ENCODE peak calls at places on chromosomes 7 and 10, in five cellular contexts. One of them, this sample, is unnamed.

GRCh38 chr7:134618756-134619530 is 27.7 kb upstream of the BPGM start:
- DNase-seq in AG10803: peak; percentile 75
- DNase-seq in myocyte: peak; percentile 76
- DNase-seq in ureter: no peak
- DNase-seq in stimulated activated CD8-positive, alpha-beta memory T cell treated with anti-CD3 and anti-CD28 coated beads, Interleukin-15, amount 100 ng/mL, for 1 hour: no peak
- DNase-seq in this sample: peak; percentile 89

GRCh38 chr7:130996841-130997231 is 262.8 kb upstream of the KLF14 start:
- DNase-seq in AG10803: no peak
- DNase-seq in myocyte: peak; percentile 33
- DNase-seq in ureter: peak; percentile 74
- DNase-seq in stimulated activated CD8-positive, alpha-beta memory T cell treated with anti-CD3 and anti-CD28 coated beads, Interleukin-15, amount 100 ng/mL, for 1 hour: no peak
- DNase-seq in this sample: peak; percentile 32

GRCh38 chr7:22586806-22587180 is 86.8 kb upstream of the STEAP1B start:
- DNase-seq in ureter: no peak
- DNase-seq in stimulated activated CD8-positive, alpha-beta memory T cell treated with anti-CD3 and anti-CD28 coated beads, Interleukin-15, amount 100 ng/mL, for 1 hour: no peak
- DNase-seq in myocyte: peak; percentile 67
- DNase-seq in AG10803: peak; percentile 61
- DNase-seq in this sample: peak; percentile 56

GRCh38 chr7:17936321-17936720 is 4.0 kb downstream of the SNX13 start:
- DNase-seq in myocyte: no peak
- DNase-seq in AG10803: no peak
- DNase-seq in ureter: no peak
- DNase-seq in stimulated activated CD8-positive, alpha-beta memory T cell treated with anti-CD3 and anti-CD28 coated beads, Interleukin-15, amount 100 ng/mL, for 1 hour: no peak
- DNase-seq in this sample: no peak

GRCh38 chr10:44517635-44518034 is 132.7 kb upstream of the CXCL12 start:
- DNase-seq in ureter: no peak
- DNase-seq in myocyte: no peak
- DNase-seq in AG10803: no peak
- DNase-seq in stimulated activated CD8-positive, alpha-beta memory T cell treated with anti-CD3 and anti-CD28 coated beads, Interleukin-15, amount 100 ng/mL, for 1 hour: no peak
- DNase-seq in this sample: no peak

GRCh38 chr7:91557789-91558396 is 293.7 kb downstream of the FZD1 start:
- DNase-seq in ureter: no peak
- DNase-seq in AG10803: peak; percentile 87
- DNase-seq in myocyte: peak; percentile 82
- DNase-seq in stimulated activated CD8-positive, alpha-beta memory T cell treated with anti-CD3 and anti-CD28 coated beads, Interleukin-15, amount 100 ng/mL, for 1 hour: no peak
- DNase-seq in this sample: peak; percentile 97

GRCh38 chr10:109277456-109277855 is 645.9 kb downstream of the XPNPEP1 start:
- DNase-seq in myocyte: no peak
- DNase-seq in ureter: no peak
- DNase-seq in AG10803: peak; percentile 24
- DNase-seq in stimulated activated CD8-positive, alpha-beta memory T cell treated with anti-CD3 and anti-CD28 coated beads, Interleukin-15, amount 100 ng/mL, for 1 hour: no peak
- DNase-seq in this sample: no peak

GRCh38 chr10:27745719-27746363 is at the start of gene MKX:
- DNase-seq in ureter: no peak
- DNase-seq in AG10803: peak; percentile 73
- DNase-seq in stimulated activated CD8-positive, alpha-beta memory T cell treated with anti-CD3 and anti-CD28 coated beads, Interleukin-15, amount 100 ng/mL, for 1 hour: no peak
- DNase-seq in myocyte: peak; percentile 52
- DNase-seq in this sample: peak; percentile 48

GRCh38 chr7:25775999-25776736 is 375.8 kb upstream of the NFE2L3 start:
- DNase-seq in stimulated activated CD8-positive, alpha-beta memory T cell treated with anti-CD3 and anti-CD28 coated beads, Interleukin-15, amount 100 ng/mL, for 1 hour: no peak
- DNase-seq in AG10803: no peak
- DNase-seq in myocyte: no peak
- DNase-seq in ureter: no peak
- DNase-seq in this sample: no peak

GRCh38 chr7:114087674-114088539 is 169.1 kb upstream of the PPP1R3A start:
- DNase-seq in myocyte: no peak
- DNase-seq in AG10803: no peak
- DNase-seq in ureter: no peak
- DNase-seq in stimulated activated CD8-positive, alpha-beta memory T cell treated with anti-CD3 and anti-CD28 coated beads, Interleukin-15, amount 100 ng/mL, for 1 hour: no peak
- DNase-seq in this sample: peak; percentile 40

GRCh38 chr7:20959281-20959680 is 172.6 kb upstream of the SP8 start:
- DNase-seq in stimulated activated CD8-positive, alpha-beta memory T cell treated with anti-CD3 and anti-CD28 coated beads, Interleukin-15, amount 100 ng/mL, for 1 hour: no peak
- DNase-seq in myocyte: no peak
- DNase-seq in AG10803: no peak
- DNase-seq in ureter: no peak
- DNase-seq in this sample: no peak

GRCh38 chr7:2834748-2835441 is 9.2 kb downstream of the GNA12 start:
- DNase-seq in ureter: no peak
- DNase-seq in AG10803: no peak
- DNase-seq in myocyte: no peak
- DNase-seq in stimulated activated CD8-positive, alpha-beta memory T cell treated with anti-CD3 and anti-CD28 coated beads, Interleukin-15, amount 100 ng/mL, for 1 hour: no peak
- DNase-seq in this sample: peak; percentile 38

GRCh38 chr7:133429371-133429770 is 176.5 kb downstream of the EXOC4 start:
- DNase-seq in AG10803: peak; percentile 8
- DNase-seq in stimulated activated CD8-positive, alpha-beta memory T cell treated with anti-CD3 and anti-CD28 coated beads, Interleukin-15, amount 100 ng/mL, for 1 hour: no peak
- DNase-seq in ureter: no peak
- DNase-seq in myocyte: no peak
- DNase-seq in this sample: peak; percentile 12

GRCh38 chr10:133458021-133458709 is 4.4 kb downstream of the SCART1 start:
- DNase-seq in stimulated activated CD8-positive, alpha-beta memory T cell treated with anti-CD3 and anti-CD28 coated beads, Interleukin-15, amount 100 ng/mL, for 1 hour: no peak
- DNase-seq in ureter: no peak
- DNase-seq in AG10803: no peak
- DNase-seq in myocyte: no peak
- DNase-seq in this sample: no peak

GRCh38 chr7:133854739-133855138 is 272.4 kb upstream of the LRGUK start:
- DNase-seq in myocyte: peak; percentile 73
- DNase-seq in stimulated activated CD8-positive, alpha-beta memory T cell treated with anti-CD3 and anti-CD28 coated beads, Interleukin-15, amount 100 ng/mL, for 1 hour: no peak
- DNase-seq in ureter: no peak
- DNase-seq in AG10803: peak; percentile 72
- DNase-seq in this sample: peak; percentile 70

GRCh38 chr7:45657890-45658715 is 83.9 kb downstream of the ADCY1 start:
- DNase-seq in stimulated activated CD8-positive, alpha-beta memory T cell treated with anti-CD3 and anti-CD28 coated beads, Interleukin-15, amount 100 ng/mL, for 1 hour: no peak
- DNase-seq in AG10803: no peak
- DNase-seq in ureter: no peak
- DNase-seq in myocyte: no peak
- DNase-seq in this sample: no peak

GRCh38 chr7:44221231-44221791 is 20.5 kb downstream of the YKT6 start:
- DNase-seq in stimulated activated CD8-positive, alpha-beta memory T cell treated with anti-CD3 and anti-CD28 coated beads, Interleukin-15, amount 100 ng/mL, for 1 hour: no peak
- DNase-seq in AG10803: no peak
- DNase-seq in ureter: no peak
- DNase-seq in myocyte: no peak
- DNase-seq in this sample: no peak

GRCh38 chr10:2980116-2980515 is 87.2 kb upstream of the PFKP start:
- DNase-seq in stimulated activated CD8-positive, alpha-beta memory T cell treated with anti-CD3 and anti-CD28 coated beads, Interleukin-15, amount 100 ng/mL, for 1 hour: no peak
- DNase-seq in ureter: no peak
- DNase-seq in myocyte: no peak
- DNase-seq in AG10803: peak; percentile 46
- DNase-seq in this sample: peak; percentile 17

GRCh38 chr10:16679511-16679910 is 137.7 kb downstream of the RSU1 start:
- DNase-seq in stimulated activated CD8-positive, alpha-beta memory T cell treated with anti-CD3 and anti-CD28 coated beads, Interleukin-15, amount 100 ng/mL, for 1 hour: no peak
- DNase-seq in ureter: no peak
- DNase-seq in myocyte: no peak
- DNase-seq in AG10803: no peak
- DNase-seq in this sample: no peak

GRCh38 chr10:3273966-3274365 is 101.4 kb upstream of the PITRM1 start:
- DNase-seq in myocyte: no peak
- DNase-seq in AG10803: no peak
- DNase-seq in ureter: no peak
- DNase-seq in stimulated activated CD8-positive, alpha-beta memory T cell treated with anti-CD3 and anti-CD28 coated beads, Interleukin-15, amount 100 ng/mL, for 1 hour: no peak
- DNase-seq in this sample: no peak

GRCh38 chr10:102615361-102615760 is 28.9 kb upstream of the TRIM8 start:
- DNase-seq in AG10803: no peak
- DNase-seq in ureter: no peak
- DNase-seq in myocyte: no peak
- DNase-seq in stimulated activated CD8-positive, alpha-beta memory T cell treated with anti-CD3 and anti-CD28 coated beads, Interleukin-15, amount 100 ng/mL, for 1 hour: no peak
- DNase-seq in this sample: no peak

GRCh38 chr7:105985821-105986220 is 22.8 kb downstream of the CDHR3 start:
- DNase-seq in AG10803: no peak
- DNase-seq in myocyte: no peak
- DNase-seq in ureter: no peak
- DNase-seq in stimulated activated CD8-positive, alpha-beta memory T cell treated with anti-CD3 and anti-CD28 coated beads, Interleukin-15, amount 100 ng/mL, for 1 hour: no peak
- DNase-seq in this sample: no peak

GRCh38 chr10:76433161-76434005 is 1002.0 kb downstream of the LRMDA start:
- DNase-seq in ureter: no peak
- DNase-seq in AG10803: no peak
- DNase-seq in myocyte: peak; percentile 60
- DNase-seq in stimulated activated CD8-positive, alpha-beta memory T cell treated with anti-CD3 and anti-CD28 coated beads, Interleukin-15, amount 100 ng/mL, for 1 hour: no peak
- DNase-seq in this sample: no peak

GRCh38 chr10:92550924-92551323 is 23.0 kb downstream of the IDE start:
- DNase-seq in stimulated activated CD8-positive, alpha-beta memory T cell treated with anti-CD3 and anti-CD28 coated beads, Interleukin-15, amount 100 ng/mL, for 1 hour: no peak
- DNase-seq in AG10803: no peak
- DNase-seq in myocyte: no peak
- DNase-seq in ureter: no peak
- DNase-seq in this sample: no peak

GRCh38 chr7:106736508-106737201 is 75.7 kb upstream of the CCDC71L start:
- DNase-seq in myocyte: peak; percentile 75
- DNase-seq in AG10803: peak; percentile 86
- DNase-seq in ureter: no peak
- DNase-seq in stimulated activated CD8-positive, alpha-beta memory T cell treated with anti-CD3 and anti-CD28 coated beads, Interleukin-15, amount 100 ng/mL, for 1 hour: no peak
- DNase-seq in this sample: peak; percentile 86

GRCh38 chr7:15313361-15313760 is 248.5 kb downstream of the AGMO start:
- DNase-seq in myocyte: no peak
- DNase-seq in ureter: no peak
- DNase-seq in stimulated activated CD8-positive, alpha-beta memory T cell treated with anti-CD3 and anti-CD28 coated beads, Interleukin-15, amount 100 ng/mL, for 1 hour: no peak
- DNase-seq in AG10803: no peak
- DNase-seq in this sample: no peak

GRCh38 chr7:42233166-42233565 is 3.8 kb downstream of the GLI3 start:
- DNase-seq in stimulated activated CD8-positive, alpha-beta memory T cell treated with anti-CD3 and anti-CD28 coated beads, Interleukin-15, amount 100 ng/mL, for 1 hour: no peak
- DNase-seq in myocyte: no peak
- DNase-seq in AG10803: peak; percentile 43
- DNase-seq in ureter: no peak
- DNase-seq in this sample: no peak

GRCh38 chr7:74401137-74401859 is 52.4 kb upstream of the GTF2IRD1 start:
- DNase-seq in stimulated activated CD8-positive, alpha-beta memory T cell treated with anti-CD3 and anti-CD28 coated beads, Interleukin-15, amount 100 ng/mL, for 1 hour: peak; percentile 64
- DNase-seq in AG10803: peak; percentile 50
- DNase-seq in myocyte: peak; percentile 81
- DNase-seq in ureter: peak; percentile 73
- DNase-seq in this sample: peak; percentile 56

GRCh38 chr10:4278161-4278560 is 493.2 kb upstream of the KLF6 start:
- DNase-seq in AG10803: no peak
- DNase-seq in myocyte: no peak
- DNase-seq in stimulated activated CD8-positive, alpha-beta memory T cell treated with anti-CD3 and anti-CD28 coated beads, Interleukin-15, amount 100 ng/mL, for 1 hour: no peak
- DNase-seq in ureter: no peak
- DNase-seq in this sample: no peak

GRCh38 chr10:45180507-45180906 is 134.9 kb downstream of the OR13A1 start:
- DNase-seq in ureter: no peak
- DNase-seq in AG10803: no peak
- DNase-seq in stimulated activated CD8-positive, alpha-beta memory T cell treated with anti-CD3 and anti-CD28 coated beads, Interleukin-15, amount 100 ng/mL, for 1 hour: no peak
- DNase-seq in myocyte: no peak
- DNase-seq in this sample: no peak

GRCh38 chr7:30831227-30831626 is 60.0 kb downstream of the MINDY4 start:
- DNase-seq in stimulated activated CD8-positive, alpha-beta memory T cell treated with anti-CD3 and anti-CD28 coated beads, Interleukin-15, amount 100 ng/mL, for 1 hour: no peak
- DNase-seq in myocyte: no peak
- DNase-seq in ureter: peak; percentile 9
- DNase-seq in AG10803: no peak
- DNase-seq in this sample: no peak

GRCh38 chr7:47561715-47562446 is 20.0 kb downstream of the TNS3 start:
- DNase-seq in ureter: no peak
- DNase-seq in myocyte: no peak
- DNase-seq in AG10803: no peak
- DNase-seq in stimulated activated CD8-positive, alpha-beta memory T cell treated with anti-CD3 and anti-CD28 coated beads, Interleukin-15, amount 100 ng/mL, for 1 hour: no peak
- DNase-seq in this sample: no peak

GRCh38 chr10:121753726-121754476 is 155.7 kb upstream of the FGFR2 start:
- DNase-seq in stimulated activated CD8-positive, alpha-beta memory T cell treated with anti-CD3 and anti-CD28 coated beads, Interleukin-15, amount 100 ng/mL, for 1 hour: no peak
- DNase-seq in ureter: no peak
- DNase-seq in myocyte: peak; percentile 68
- DNase-seq in AG10803: peak; percentile 76
- DNase-seq in this sample: peak; percentile 92

GRCh38 chr7:71488308-71488707 is 356.4 kb downstream of the GALNT17 start:
- DNase-seq in stimulated activated CD8-positive, alpha-beta memory T cell treated with anti-CD3 and anti-CD28 coated beads, Interleukin-15, amount 100 ng/mL, for 1 hour: no peak
- DNase-seq in AG10803: peak; percentile 87
- DNase-seq in myocyte: peak; percentile 80
- DNase-seq in ureter: no peak
- DNase-seq in this sample: peak; percentile 90

GRCh38 chr10:132023092-132023811 is 41.5 kb upstream of the BNIP3 start:
- DNase-seq in stimulated activated CD8-positive, alpha-beta memory T cell treated with anti-CD3 and anti-CD28 coated beads, Interleukin-15, amount 100 ng/mL, for 1 hour: peak; percentile 59
- DNase-seq in ureter: peak; percentile 90
- DNase-seq in AG10803: peak; percentile 68
- DNase-seq in myocyte: peak; percentile 68
- DNase-seq in this sample: peak; percentile 67

GRCh38 chr7:27254625-27255024 is 12.0 kb downstream of the EVX1 start:
- DNase-seq in AG10803: no peak
- DNase-seq in ureter: no peak
- DNase-seq in myocyte: no peak
- DNase-seq in stimulated activated CD8-positive, alpha-beta memory T cell treated with anti-CD3 and anti-CD28 coated beads, Interleukin-15, amount 100 ng/mL, for 1 hour: no peak
- DNase-seq in this sample: no peak

GRCh38 chr7:85135931-85136330 is 50.9 kb downstream of the SEMA3D start:
- DNase-seq in AG10803: peak; percentile 85
- DNase-seq in myocyte: no peak
- DNase-seq in stimulated activated CD8-positive, alpha-beta memory T cell treated with anti-CD3 and anti-CD28 coated beads, Interleukin-15, amount 100 ng/mL, for 1 hour: no peak
- DNase-seq in ureter: no peak
- DNase-seq in this sample: peak; percentile 45

GRCh38 chr7:100802951-100803350 is 24.4 kb downstream of the EPHB4 start:
- DNase-seq in myocyte: peak; percentile 20
- DNase-seq in ureter: no peak
- DNase-seq in stimulated activated CD8-positive, alpha-beta memory T cell treated with anti-CD3 and anti-CD28 coated beads, Interleukin-15, amount 100 ng/mL, for 1 hour: no peak
- DNase-seq in AG10803: no peak
- DNase-seq in this sample: no peak

GRCh38 chr10:103763374-103764202 is 91.8 kb downstream of the SH3PXD2A start:
- DNase-seq in AG10803: no peak
- DNase-seq in ureter: no peak
- DNase-seq in myocyte: no peak
- DNase-seq in stimulated activated CD8-positive, alpha-beta memory T cell treated with anti-CD3 and anti-CD28 coated beads, Interleukin-15, amount 100 ng/mL, for 1 hour: no peak
- DNase-seq in this sample: no peak

This sample was measured in fibroblast of mammary gland.